ENCODE peak calls at places on chromosomes 3 and 15, in eight cellular contexts. C, A, E, O, X, I, B and L are unnamed samples.

GRCh38 chr3:9279959-9280358 is 30.5 kb upstream of the SRGAP3 start:
- DNase-seq in C (no peak), A (no peak), E (no peak), O (no peak), X (no peak), I (no peak), B (no peak), L (no peak)

GRCh38 chr15:77623008-77623877 is 9.5 kb downstream of the LINGO1 start:
- DNase-seq in C (no peak), A (no peak), E (no peak), O (no peak), X (no peak), I (no peak), B (no peak), L (no peak)

GRCh38 chr3:74267583-74268184 is 346.8 kb downstream of the CNTN3 start:
- DNase-seq in C (no peak), A (peak; percentile 38), E (peak; percentile 20), O (peak; percentile 62), X (no peak), I (peak; percentile 15), B (no peak), L (peak; percentile 0)

GRCh38 chr15:66820474-66821258 is 118.6 kb downstream of the SMAD6 start:
- DNase-seq in C (no peak), A (no peak), E (no peak), O (no peak), X (no peak), I (no peak), B (no peak), L (no peak)

GRCh38 chr3:72153477-72154314 is 368.7 kb upstream of the PROK2 start:
- DNase-seq in C (no peak), A (no peak), E (no peak), O (no peak), X (no peak), I (no peak), B (no peak), L (no peak)

GRCh38 chr15:66701422-66702034 is 508 bp upstream of the SMAD6 start:
- DNase-seq in C (peak; percentile 73), A (peak; percentile 41), E (no peak), O (peak; percentile 84), X (peak; percentile 54), I (peak; percentile 36), B (peak; percentile 85), L (no peak)

GRCh38 chr3:102136183-102136582 is 286.9 kb downstream of the NFKBIZ start:
- DNase-seq in C (no peak), A (no peak), E (no peak), O (no peak), X (no peak), I (no peak), B (no peak), L (no peak)

GRCh38 chr15:73284073-73284472 is 84.7 kb downstream of the HCN4 start:
- DNase-seq in C (no peak), A (no peak), E (no peak), O (peak; percentile 21), X (no peak), I (no peak), B (no peak), L (no peak)

GRCh38 chr15:89367485-89368451 is 33.1 kb upstream of the POLG start:
- DNase-seq in C (no peak), A (no peak), E (no peak), O (peak; percentile 81), X (no peak), I (no peak), B (no peak), L (no peak)

GRCh38 chr3:186825294-186825821 is 17.2 kb upstream of the ADIPOQ start:
- DNase-seq in C (no peak), A (peak; percentile 16), E (peak; percentile 47), O (peak; percentile 53), X (no peak), I (no peak), B (peak; percentile 60), L (no peak)

GRCh38 chr15:30922469-30923311 is 19.0 kb downstream of the FAN1 start:
- DNase-seq in C (peak; percentile 75), A (no peak), E (no peak), O (peak; percentile 39), X (no peak), I (no peak), B (no peak), L (no peak)

GRCh38 chr3:44236485-44236908 is 5.2 kb upstream of the TOPAZ1 start:
- DNase-seq in C (no peak), A (no peak), E (no peak), O (no peak), X (no peak), I (no peak), B (no peak), L (no peak)

GRCh38 chr3:175260145-175260794 is 401.1 kb downstream of the NAALADL2 start:
- DNase-seq in C (no peak), A (no peak), E (no peak), O (no peak), X (no peak), I (no peak), B (no peak), L (no peak)

GRCh38 chr3:9022305-9022985 is 59.2 kb upstream of the RAD18 start:
- DNase-seq in C (no peak), A (no peak), E (no peak), O (no peak), X (no peak), I (no peak), B (no peak), L (no peak)

GRCh38 chr3:105365536-105366301 is 990 bp upstream of the ALCAM start:
- DNase-seq in C (peak; percentile 63), A (no peak), E (no peak), O (peak; percentile 62), X (no peak), I (no peak), B (no peak), L (no peak)

GRCh38 chr3:154430014-154430413 is at the start of gene GPR149:
- DNase-seq in C (no peak), A (no peak), E (no peak), O (no peak), X (no peak), I (no peak), B (no peak), L (no peak)

GRCh38 chr3:138835177-138835757 is 539 bp upstream of the PIK3CB start:
- DNase-seq in C (no peak), A (no peak), E (no peak), O (no peak), X (no peak), I (no peak), B (no peak), L (no peak)

GRCh38 chr3:145898487-145898886 is 262.5 kb downstream of the PLOD2 start:
- DNase-seq in C (no peak), A (no peak), E (no peak), O (no peak), X (no peak), I (no peak), B (no peak), L (no peak)

GRCh38 chr15:42471002-42471401 is 19.9 kb downstream of the ZNF106 start:
- DNase-seq in C (no peak), A (no peak), E (no peak), O (no peak), X (no peak), I (no peak), B (no peak), L (no peak)

GRCh38 chr15:42461261-42461660 is 29.7 kb downstream of the ZNF106 start:
- DNase-seq in C (no peak), A (no peak), E (no peak), O (peak; percentile 59), X (no peak), I (no peak), B (no peak), L (no peak)

GRCh38 chr15:42465520-42466259 is 25.3 kb downstream of the ZNF106 start:
- DNase-seq in C (no peak), A (no peak), E (no peak), O (no peak), X (no peak), I (no peak), B (no peak), L (no peak)
- H3K4me3 ChIP-seq in C (no peak overlapping the region), A (no peak overlapping the region), E (no peak overlapping the region), O (no peak overlapping the region), X (no peak overlapping the region), I (no peak overlapping the region), B (no peak overlapping the region), L (no peak overlapping the region)

GRCh38 chr15:85454403-85454802 is 74.0 kb downstream of the AKAP13 start:
- DNase-seq in C (no peak), A (no peak), E (no peak), O (no peak), X (no peak), I (no peak), B (no peak), L (no peak)
- TF ChIP-seq CTCF in C (no peak), A (no peak), E (no peak), O (no peak), X (no peak), I (no peak), B (no peak), L (peak; percentile 16)

GRCh38 chr3:193972816-193973215 is 163.1 kb upstream of the HES1 start:
- DNase-seq in C (no peak), A (no peak), E (no peak), O (no peak), X (no peak), I (no peak), B (no peak), L (no peak)

GRCh38 chr3:193977622-193978021 is 158.3 kb upstream of the HES1 start:
- DNase-seq in C (no peak), A (peak; percentile 58), E (no peak), O (no peak), X (no peak), I (no peak), B (no peak), L (no peak)

GRCh38 chr3:193974591-193974990 is 161.4 kb upstream of the HES1 start:
- DNase-seq in C (no peak), A (no peak), E (no peak), O (no peak), X (no peak), I (no peak), B (no peak), L (no peak)

GRCh38 chr3:193974147-193974546 is 161.8 kb upstream of the HES1 start:
- DNase-seq in C (no peak), A (no peak), E (no peak), O (peak; percentile 77), X (no peak), I (no peak), B (no peak), L (no peak)

DNA sequence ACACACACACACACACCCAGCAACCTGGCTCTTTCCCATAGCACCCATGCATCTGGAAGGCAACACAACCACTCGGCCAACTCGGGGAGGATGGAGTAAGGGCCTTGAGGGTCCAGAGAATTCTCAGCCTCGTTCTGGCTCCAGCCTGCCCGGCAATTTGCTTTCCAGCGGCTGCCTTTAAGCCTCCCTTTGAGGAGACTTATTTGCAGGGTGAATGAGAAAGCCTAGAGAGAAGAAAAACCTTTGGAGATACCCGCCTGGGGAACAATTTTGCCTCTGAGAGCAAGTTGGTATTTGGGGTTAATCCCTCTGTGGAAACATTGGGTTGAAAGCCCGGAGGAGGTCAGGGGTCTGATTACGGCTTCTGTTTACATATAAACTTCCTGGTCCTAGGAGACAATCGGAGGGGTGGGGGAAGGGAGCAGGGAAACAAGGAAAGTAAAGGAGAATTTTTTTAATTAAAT is 160.8 kb upstream of the HES1 start:
- DNase-seq in C (no peak), A (no peak), E (no peak), O (no peak), X (no peak), I (no peak), B (no peak), L (no peak)
- H3K4me3 ChIP-seq in C (no peak overlapping the region), A (no peak overlapping the region), E (no peak overlapping the region), O (no peak overlapping the region), X (no peak overlapping the region), I (no peak overlapping the region), B (no peak overlapping the region), L (no peak overlapping the region)

GRCh38 chr3:122921791-122922651 is 105.5 kb downstream of the SEMA5B start:
- DNase-seq in C (peak; percentile 62), A (peak; percentile 34), E (no peak), O (peak; percentile 51), X (no peak), I (no peak), B (no peak), L (no peak)
- TF ChIP-seq CTCF in C (no peak), A (no peak), E (no peak), O (peak; percentile 50), X (no peak), I (no peak), B (no peak), L (no peak)